ENCODE peak calls at places on chromosome 14, in ten cellular contexts. B is body of pancreas, P is stomach, F is MM.1S, I is right lobe of liver, S is lung, N is kidney, M is uterus, J is GM23248, Q is ovary. C is an unnamed sample.

GRCh38 chr14:64549805-64550538 is at the start of gene PPP1R36:
- DNase-seq in B (peak; percentile 79), P (peak; percentile 69), F (no peak), I (peak; percentile 51), S (peak; percentile 39), N (peak; percentile 82), M (no peak), J (peak; percentile 71), Q (no peak), C (no peak)

GRCh38 chr14:40074169-40074568 is 641.9 kb upstream of the FBXO33 start:
- DNase-seq in B (no peak), P (no peak), F (no peak), I (no peak), S (no peak), N (no peak), M (no peak), J (no peak), Q (no peak), C (no peak)

GRCh38 chr14:104524726-104525125 is 54.8 kb upstream of the C14orf180 start:
- DNase-seq in B (no peak), P (no peak), F (no peak), I (no peak), S (no peak), N (peak; percentile 28), M (no peak), J (no peak), Q (no peak), C (no peak)

GRCh38 chr14:69756298-69756697 is 10.6 kb upstream of the SRSF5 start:
- DNase-seq in B (no peak), P (no peak), F (no peak), I (no peak), S (no peak), N (no peak), M (no peak), J (no peak), Q (no peak), C (no peak)

GRCh38 chr14:70684030-70684429 is 42.3 kb downstream of the TTC9 start:
- DNase-seq in B (no peak), P (no peak), F (no peak), I (peak; percentile 68), S (no peak), N (no peak), M (no peak), J (no peak), Q (no peak), C (no peak)

GRCh38 chr14:65281991-65282908 is 130.3 kb upstream of the FUT8 start:
- DNase-seq in B (no peak), P (no peak), F (peak; percentile 58), I (no peak), S (no peak), N (no peak), M (no peak), J (peak; percentile 77), Q (no peak), C (peak; percentile 89)

GRCh38 chr14:21102472-21103164 is 1.8 kb downstream of the TMEM253 start:
- DNase-seq in B (no peak), P (no peak), F (no peak), I (no peak), S (no peak), N (no peak), M (no peak), J (no peak), Q (no peak), C (no peak)

GRCh38 chr14:29321646-29322045 is 555.1 kb downstream of the FOXG1 start:
- DNase-seq in B (no peak), P (no peak), F (no peak), I (no peak), S (no peak), N (no peak), M (no peak), J (peak; percentile 78), Q (no peak), C (no peak)

GRCh38 chr14:31070431-31070830 is 44.3 kb upstream of the STRN3 start:
- DNase-seq in B (no peak), P (no peak), F (no peak), I (no peak), S (no peak), N (no peak), M (no peak), J (peak; percentile 90), Q (no peak), C (no peak)

GRCh38 chr14:65173973-65174693 is 71.8 kb upstream of the MAX start:
- DNase-seq in B (no peak), P (no peak), F (no peak), I (no peak), S (no peak), N (no peak), M (peak; percentile 23), J (no peak), Q (no peak), C (no peak)

GRCh38 chr14:77309122-77309521 is 11.6 kb downstream of the POMT2 start:
- DNase-seq in B (no peak), P (no peak), F (no peak), I (no peak), S (no peak), N (no peak), M (no peak), J (no peak), Q (no peak), C (no peak)

GRCh38 chr14:77305696-77306095 is 15.0 kb downstream of the POMT2 start:
- DNase-seq in B (no peak), P (no peak), F (no peak), I (no peak), S (no peak), N (no peak), M (no peak), J (no peak), Q (no peak), C (no peak)

GRCh38 chr14:77310041-77310440 is 10.6 kb downstream of the POMT2 start:
- DNase-seq in B (no peak), P (no peak), F (no peak), I (no peak), S (no peak), N (no peak), M (no peak), J (peak; percentile 78), Q (no peak), C (no peak)

GRCh38 chr14:77306406-77307098 is 14.1 kb downstream of the POMT2 start:
- DNase-seq in B (no peak), P (no peak), F (no peak), I (no peak), S (no peak), N (no peak), M (no peak), J (peak; percentile 21), Q (no peak), C (no peak)

GRCh38 chr14:77307099-77307496 is 13.6 kb downstream of the POMT2 start:
- DNase-seq in B (no peak), P (no peak), F (no peak), I (no peak), S (no peak), N (no peak), M (no peak), J (peak; percentile 41), Q (no peak), C (no peak)
- H3K4me3 ChIP-seq in B (no peak overlapping the region), P (no peak overlapping the region), F (no peak overlapping the region), I (no peak overlapping the region), S (no peak overlapping the region), N (no peak overlapping the region), M (no peak overlapping the region), J (peak overlapping the region; percentile 14), Q (no peak overlapping the region), C (no peak overlapping the region)

DNA sequence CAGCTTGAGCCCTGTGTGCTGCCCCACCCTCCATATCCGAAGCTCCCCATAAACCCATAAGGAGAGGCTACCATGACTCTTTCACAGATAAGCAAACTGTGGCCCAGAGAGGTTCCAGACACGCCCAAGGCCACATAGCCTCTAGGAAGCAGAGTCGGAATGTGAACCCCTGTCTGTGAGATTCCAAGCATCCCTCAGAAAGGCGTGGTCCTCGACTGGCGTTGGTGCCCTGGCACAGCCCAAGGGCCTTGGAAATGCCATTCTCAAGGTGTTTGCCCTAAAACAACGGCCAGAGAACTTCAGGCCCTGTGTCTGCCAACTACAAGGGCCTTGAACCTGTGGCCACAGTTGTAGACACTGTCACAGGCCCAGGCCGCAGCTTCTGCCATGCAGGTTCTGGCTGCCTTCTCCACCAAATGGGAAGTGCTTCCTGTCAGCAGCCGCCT is 8.5 kb upstream of the DIO3 start:
- DNase-seq in B (no peak), P (no peak), F (no peak), I (no peak), S (no peak), N (no peak), M (no peak), J (no peak), Q (no peak), C (no peak)
- H3K4me1 ChIP-seq in B (peaks cover 5% of the 10 kb centered on the region), P (no peaks in the 10 kb centered on the region), F (no peaks in the 10 kb centered on the region), I (no peaks in the 10 kb centered on the region), S (no peaks in the 10 kb centered on the region), N (no peaks in the 10 kb centered on the region), M (no peaks in the 10 kb centered on the region), J (no peaks in the 10 kb centered on the region), Q (peaks cover 5% of the 10 kb centered on the region), C (no peaks in the 10 kb centered on the region)

DNA sequence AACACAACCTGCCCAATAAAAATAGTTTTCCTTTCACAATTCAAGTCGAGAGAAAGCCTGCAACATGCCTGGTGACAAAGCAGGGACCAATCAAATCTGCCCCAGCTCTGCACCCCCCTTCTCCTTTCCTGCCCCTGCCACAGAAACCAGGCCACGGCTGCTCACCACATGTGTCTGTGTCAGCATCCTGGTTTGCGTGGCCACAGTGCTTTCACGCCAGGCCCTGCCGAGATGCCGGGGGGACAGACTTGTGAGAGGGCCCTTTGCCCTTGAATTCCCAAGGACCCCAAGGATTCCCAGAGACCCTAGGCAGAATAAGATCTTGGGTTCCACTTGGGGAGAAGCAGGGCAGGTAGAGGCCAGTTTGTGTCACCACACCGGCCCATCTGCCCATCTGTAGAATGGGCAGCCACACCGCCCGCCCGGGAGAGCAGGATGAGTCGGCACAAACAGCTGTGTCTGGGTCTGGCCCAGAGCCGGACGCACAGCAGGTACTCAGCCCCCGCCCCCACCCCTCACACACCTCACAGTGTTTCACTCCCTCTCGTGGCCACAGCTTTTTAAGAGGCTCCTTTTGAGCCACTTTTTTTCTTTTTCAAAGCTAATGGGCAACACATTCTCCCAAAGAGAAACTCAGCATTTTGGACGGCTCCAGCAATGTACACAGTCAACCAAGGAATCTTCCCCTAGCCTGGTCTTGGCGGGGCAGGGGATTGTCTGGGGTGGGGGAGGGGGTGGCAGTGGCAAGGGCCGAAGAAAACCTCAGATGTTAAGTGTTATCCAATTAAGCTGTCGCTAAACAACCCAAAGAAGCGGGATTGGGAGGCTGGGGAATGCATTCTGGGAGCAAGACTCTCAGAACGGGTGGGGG is 41.5 kb downstream of the BCL11B start:
- DNase-seq in B (no peak), P (no peak), F (peak; percentile 60), I (no peak), S (no peak), N (peak; percentile 77), M (no peak), J (peak; percentile 4), Q (no peak), C (no peak)
- H3K4me3 ChIP-seq in B (no peak overlapping the region), P (peak overlapping the region; percentile 37), F (no peak overlapping the region), I (no peak overlapping the region), S (no peak overlapping the region), N (no peak overlapping the region), M (no peak overlapping the region), J (no peak overlapping the region), Q (no peak overlapping the region), C (peak overlapping the region; percentile 56)

DNA sequence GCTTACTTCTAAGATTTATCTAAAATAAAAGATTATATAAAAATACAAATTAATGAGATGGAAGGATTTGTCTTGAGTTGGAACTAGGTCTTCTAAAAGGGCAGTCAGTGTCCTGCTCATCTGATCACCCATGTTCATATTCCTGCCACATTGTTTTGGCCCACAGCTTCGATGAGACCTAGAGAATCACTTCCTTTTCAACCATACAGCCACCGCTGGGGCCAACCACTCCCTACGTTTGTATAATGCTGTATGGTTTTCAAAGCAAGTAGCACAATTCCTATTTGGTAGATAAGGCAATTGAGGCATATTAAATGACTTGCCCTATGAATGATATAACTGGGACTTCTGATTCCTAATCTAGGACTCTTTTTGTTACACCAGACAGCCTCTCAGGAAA is 249.4 kb downstream of the ZFP36L1 start:
- DNase-seq in B (no peak), P (no peak), F (no peak), I (no peak), S (peak; percentile 20), N (no peak), M (no peak), J (no peak), Q (no peak), C (no peak)
- H3K4me1 ChIP-seq in B (peaks cover 48% of the 10 kb centered on the region), P (peaks cover 21% of the 10 kb centered on the region), F (no peaks in the 10 kb centered on the region), I (no peaks in the 10 kb centered on the region), S (peaks cover 28% of the 10 kb centered on the region), N (peaks cover 24% of the 10 kb centered on the region), M (peaks cover 31% of the 10 kb centered on the region), J (peaks cover 58% of the 10 kb centered on the region), Q (peaks cover 22% of the 10 kb centered on the region), C (peaks cover 5% of the 10 kb centered on the region)